ENCODE peak calls at places on chromosome X, in eight cellular contexts. R is ovary, G is cardiac muscle cell, X is pancreas, Y is colonic mucosa, H is tibial nerve, E is IMR-90, T is neural progenitor cell. U is an unnamed sample. For H3K9me3, the result is how much of the 10 kb centered on the place peaks cover.

GRCh38 chrX:68462653-68463052 is 29.4 kb upstream of the OPHN1 start:
- DNase-seq in R (no peak), G (peak), X (peak), Y (no peak), H (no peak), E (peak), T (peak), U (no peak)

GRCh38 chrX:11724122-11725017 is 33.7 kb upstream of the MSL3 start:
- DNase-seq in R (no peak), G (peak), X (no peak), Y (no peak), H (no peak), E (peak), T (peak), U (no peak)

GRCh38 chrX:72532371-72532770 is 40.3 kb downstream of the HDAC8 start:
- DNase-seq in R (no peak), G (no peak), X (no peak), Y (no peak), H (no peak), E (peak), T (no peak), U (no peak)

GRCh38 chrX:119236599-119237525 is 777 bp downstream of the PGRMC1 start:
- DNase-seq in R (peak), G (peak), X (peak), Y (peak), H (no peak), E (peak), T (peak), U (peak)

GRCh38 chrX:150902434-150903109 is 4.1 kb upstream of the CD99L2 start:
- DNase-seq in R (no peak), G (no peak), X (no peak), Y (no peak), H (no peak), E (no peak), T (peak), U (no peak)

GRCh38 chrX:71923516-71923915 is 12.9 kb downstream of the NHSL2 start:
- DNase-seq in R (no peak), G (no peak), X (no peak), Y (no peak), H (no peak), E (no peak), T (no peak), U (no peak)

GRCh38 chrX:7746861-7747260 is 96.1 kb upstream of the VCX start:
- DNase-seq in R (no peak), G (no peak), X (no peak), Y (no peak), H (no peak), E (no peak), T (no peak), U (no peak)

GRCh38 chrX:42746606-42747005 is 31.4 kb downstream of the PPP1R2C start:
- DNase-seq in R (no peak), G (no peak), X (no peak), Y (no peak), H (no peak), E (peak), T (no peak), U (no peak)

GRCh38 chrX:40279762-40280161 is 182.0 kb upstream of the BCOR start:
- DNase-seq in R (no peak), G (no peak), X (no peak), Y (no peak), H (no peak), E (no peak), T (no peak), U (no peak)

GRCh38 chrX:77731821-77732419 is 54.1 kb downstream of the ATRX start:
- DNase-seq in R (no peak), G (no peak), X (no peak), Y (no peak), H (no peak), E (no peak), T (no peak), U (no peak)

GRCh38 chrX:104566921-104567501 is 1.0 kb downstream of the IL1RAPL2 start:
- DNase-seq in R (no peak), G (peak), X (no peak), Y (no peak), H (no peak), E (no peak), T (peak), U (no peak)

GRCh38 chrX:56343664-56344063 is 111.5 kb downstream of the KLF8 start:
- DNase-seq in R (no peak), G (no peak), X (no peak), Y (no peak), H (no peak), E (no peak), T (no peak), U (no peak)

GRCh38 chrX:1658083-1658463 is 43.2 kb downstream of the ASMT start:
- DNase-seq in R (no peak), G (peak), X (no peak), Y (no peak), H (no peak), E (no peak), T (peak), U (no peak)

GRCh38 chrX:149504915-149505651 is at the start of gene IDS:
- DNase-seq in R (peak), G (peak), X (peak), Y (peak), H (peak), E (peak), T (peak), U (peak)

GRCh38 chrX:42714981-42715688 is 62.8 kb downstream of the PPP1R2C start:
- DNase-seq in R (no peak), G (peak), X (peak), Y (peak), H (no peak), E (no peak), T (peak), U (peak)

GRCh38 chrX:153662266-153662665 is 11.3 kb downstream of the PNCK start:
- DNase-seq in R (no peak), G (peak), X (peak), Y (peak), H (no peak), E (peak), T (peak), U (peak)

GRCh38 chrX:69163936-69164741 is 1.1 kb downstream of the PJA1 start:
- DNase-seq in R (peak), G (no peak), X (peak), Y (peak), H (no peak), E (no peak), T (no peak), U (peak)

GRCh38 chrX:123648028-123648810 is 84.6 kb downstream of the THOC2 start:
- DNase-seq in R (no peak), G (peak), X (peak), Y (peak), H (no peak), E (peak), T (peak), U (no peak)

GRCh38 chrX:112814496-112814895 is 26.1 kb downstream of the AMOT start:
- DNase-seq in R (no peak), G (no peak), X (no peak), Y (no peak), H (no peak), E (no peak), T (peak), U (no peak)

GRCh38 chrX:12954981-12955380 is 19.9 kb upstream of the TMSB4X start:
- DNase-seq in R (no peak), G (no peak), X (no peak), Y (no peak), H (no peak), E (no peak), T (no peak), U (no peak)

GRCh38 chrX:116827063-116827462 is 364.3 kb upstream of the CT83 start:
- DNase-seq in R (no peak), G (no peak), X (no peak), Y (no peak), H (no peak), E (no peak), T (no peak), U (no peak)

GRCh38 chrX:82161195-82161594 is 959.3 kb downstream of the SH3BGRL start:
- DNase-seq in R (no peak), G (no peak), X (no peak), Y (no peak), H (no peak), E (no peak), T (no peak), U (no peak)

GRCh38 chrX:29470029-29470428 is 745.3 kb upstream of the MAGEB2 start:
- DNase-seq in R (no peak), G (no peak), X (no peak), Y (no peak), H (no peak), E (peak), T (no peak), U (no peak)

GRCh38 chrX:43813898-43814297 is 68.4 kb downstream of the MAOB start:
- DNase-seq in R (no peak), G (peak), X (no peak), Y (peak), H (no peak), E (no peak), T (peak), U (no peak)

GRCh38 chrX:101956556-101956955 is 24.7 kb upstream of the ZMAT1 start:
- DNase-seq in R (no peak), G (no peak), X (no peak), Y (no peak), H (no peak), E (no peak), T (no peak), U (no peak)

GRCh38 chrX:106927023-106927422 is 6.8 kb downstream of the CLDN2 start:
- DNase-seq in R (no peak), G (no peak), X (no peak), Y (no peak), H (no peak), E (no peak), T (no peak), U (no peak)

GRCh38 chrX:21656587-21657317 is 1.4 kb downstream of the KLHL34 start:
- DNase-seq in R (no peak), G (no peak), X (no peak), Y (no peak), H (no peak), E (no peak), T (no peak), U (no peak)

GRCh38 chrX:132591719-132592275 is 103.0 kb upstream of the MBNL3 start:
- DNase-seq in R (no peak), G (no peak), X (no peak), Y (no peak), H (no peak), E (no peak), T (no peak), U (no peak)

GRCh38 chrX:65926095-65927019 is 113.5 kb downstream of the VSIG4 start:
- DNase-seq in R (no peak), G (no peak), X (no peak), Y (no peak), H (no peak), E (no peak), T (no peak), U (peak)

GRCh38 chrX:53065066-53065465 is 16.5 kb downstream of the GPR173 start:
- DNase-seq in R (no peak), G (no peak), X (no peak), Y (no peak), H (no peak), E (no peak), T (no peak), U (no peak)

GRCh38 chrX:47482512-47483309 is at the start of gene ZNF41:
- DNase-seq in R (peak), G (peak), X (peak), Y (peak), H (peak), E (peak), T (peak), U (peak)

GRCh38 chrX:39853417-39853816 is 244.3 kb downstream of the BCOR start:
- DNase-seq in R (no peak), G (no peak), X (no peak), Y (no peak), H (no peak), E (no peak), T (no peak), U (no peak)

GRCh38 chrX:134294548-134294947 is 57.6 kb downstream of the CCDC160 start:
- DNase-seq in R (no peak), G (peak), X (no peak), Y (no peak), H (no peak), E (peak), T (no peak), U (no peak)

GRCh38 chrX:120824021-120824420 is 51.6 kb downstream of the CT47B1 start:
- DNase-seq in R (no peak), G (no peak), X (no peak), Y (no peak), H (no peak), E (no peak), T (no peak), U (no peak)

GRCh38 chrX:79408623-79409322 is 41.6 kb upstream of the ITM2A start:
- DNase-seq in R (no peak), G (no peak), X (no peak), Y (no peak), H (no peak), E (no peak), T (no peak), U (no peak)

GRCh38 chrX:150063138-150063518 is 124.8 kb upstream of the EOLA2 start:
- DNase-seq in R (no peak), G (no peak), X (no peak), Y (no peak), H (no peak), E (no peak), T (no peak), U (no peak)

GRCh38 chrX:7068939-7069367 is 78.6 kb upstream of the STS start:
- DNase-seq in R (no peak), G (peak), X (no peak), Y (no peak), H (no peak), E (no peak), T (peak), U (no peak)

GRCh38 chrX:20542072-20542471 is 275.4 kb upstream of the RPS6KA3 start:
- DNase-seq in R (no peak), G (no peak), X (no peak), Y (no peak), H (no peak), E (no peak), T (no peak), U (no peak)
- H3K9me3 ChIP-seq in R (under half), G (under half), X (under half), Y (under half), H (under half), E (under half), T (under half), U (under half)

GRCh38 chrX:135435933-135436332 is 14.2 kb downstream of the SMIM10L2A start:
- DNase-seq in R (no peak), G (no peak), X (no peak), Y (no peak), H (no peak), E (no peak), T (no peak), U (no peak)

GRCh38 chrX:135433531-135434257 is 11.9 kb downstream of the SMIM10L2A start:
- DNase-seq in R (no peak), G (no peak), X (no peak), Y (no peak), H (no peak), E (no peak), T (no peak), U (no peak)

GRCh38 chrX:135436456-135436855 is 14.7 kb downstream of the SMIM10L2A start:
- DNase-seq in R (no peak), G (no peak), X (no peak), Y (no peak), H (no peak), E (no peak), T (no peak), U (no peak)

GRCh38 chrX:135434258-135435138 is 12.8 kb downstream of the SMIM10L2A start:
- DNase-seq in R (no peak), G (no peak), X (no peak), Y (no peak), H (no peak), E (no peak), T (no peak), U (no peak)

DNA sequence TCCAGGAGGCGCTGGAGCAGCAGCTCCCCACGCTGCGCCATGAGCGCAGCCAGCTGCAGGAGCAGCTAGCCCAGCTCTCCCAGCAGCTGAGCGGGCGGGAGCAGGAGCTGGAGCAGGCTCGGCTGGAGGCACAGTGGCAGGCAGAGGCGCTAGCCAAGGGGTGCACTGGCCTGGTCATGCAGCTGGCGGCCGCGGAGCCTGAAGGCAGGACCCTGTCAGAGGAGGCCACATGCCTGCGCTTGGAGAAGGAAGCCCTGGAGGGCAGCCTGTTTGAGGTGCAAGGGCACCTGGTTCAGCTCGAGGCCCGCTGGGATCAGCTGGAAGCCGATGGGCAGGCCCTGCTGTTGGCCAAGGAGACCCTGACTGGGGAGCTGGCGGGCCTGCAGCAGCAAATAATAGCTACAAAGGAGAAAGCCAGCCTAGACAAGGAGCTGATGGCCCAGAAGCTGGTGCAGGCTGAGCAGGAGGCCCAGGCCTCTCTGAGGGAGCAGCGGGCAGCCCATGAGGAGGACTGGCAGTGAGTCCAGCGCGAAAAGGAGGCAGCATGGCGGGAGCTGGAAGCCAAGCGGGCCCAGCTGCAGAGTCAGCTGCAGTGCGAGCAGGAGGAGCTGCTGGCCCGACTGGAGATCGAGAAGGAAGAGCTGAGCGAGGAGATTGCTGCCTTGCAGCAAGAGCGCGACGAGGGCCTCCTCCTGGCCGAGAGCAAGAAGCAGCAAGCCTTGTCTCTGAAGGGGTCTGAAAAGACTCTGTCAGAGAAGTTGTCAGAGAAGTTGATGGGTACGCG is 13.6 kb downstream of the SMIM10L2A start:
- DNase-seq in R (no peak), G (no peak), X (no peak), Y (no peak), H (no peak), E (no peak), T (no peak), U (no peak)
- H3K9me3 ChIP-seq in R (under half), G (under half), X (under half), Y (under half), H (under half), E (under half), T (under half), U (under half)

GRCh38 chrX:144732588-144732987 is 514.7 kb upstream of the SPANXN1 start:
- DNase-seq in R (no peak), G (no peak), X (no peak), Y (no peak), H (no peak), E (no peak), T (no peak), U (no peak)
- H3K9me3 ChIP-seq in R (under half), G (under half), X (under half), Y (under half), H (under half), E (under half), T (under half), U (under half)

GRCh38 chrX:140815868-140816267 is 106.3 kb downstream of the LINC00632 start:
- DNase-seq in R (no peak), G (no peak), X (no peak), Y (no peak), H (no peak), E (peak), T (no peak), U (no peak)
- H3K9me3 ChIP-seq in R (under half), G (under half), X (under half), Y (under half), H (under half), E (under half), T (under half), U (under half)

DNA sequence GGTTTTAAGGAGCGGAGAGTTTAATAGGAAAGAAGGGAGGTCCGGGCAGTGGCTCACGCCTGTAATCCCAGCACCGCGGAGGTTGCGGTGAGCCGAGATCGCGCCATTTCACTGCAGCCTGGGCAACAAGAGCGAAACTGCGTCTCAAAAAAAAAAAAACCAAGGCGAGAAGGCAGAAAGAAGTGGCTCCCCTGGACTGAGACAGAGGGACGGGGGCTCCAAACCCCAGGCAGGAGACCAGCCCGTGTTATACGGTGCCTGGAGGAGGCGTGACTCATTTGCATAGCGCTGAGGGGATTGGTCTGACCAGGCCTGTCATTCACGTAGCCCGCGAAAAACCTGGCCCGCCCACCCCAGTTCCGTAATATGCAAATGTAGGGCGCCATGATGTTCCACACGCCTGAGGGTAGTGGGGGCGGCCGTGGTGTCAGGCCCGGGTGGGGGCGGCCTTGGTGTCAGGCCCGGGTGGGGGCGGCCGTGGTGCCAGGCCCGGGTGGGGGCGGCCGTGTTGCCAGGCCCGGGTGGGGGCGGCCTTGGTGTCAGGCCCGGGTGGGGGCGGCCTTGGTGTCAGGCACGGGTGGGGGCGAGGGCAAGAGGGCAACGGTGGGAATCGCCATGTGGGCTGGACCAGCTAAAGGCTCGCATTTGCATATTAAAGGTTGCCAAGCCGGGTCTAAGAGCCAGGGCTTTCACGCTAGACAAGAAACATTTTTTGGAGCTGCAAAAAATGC is 2.1 kb downstream of the PLCXD1 start:
- DNase-seq in R (peak), G (peak), X (peak), Y (peak), H (peak), E (peak), T (peak), U (peak)
- H3K9me3 ChIP-seq in R (under half), G (under half), X (under half), Y (under half), H (under half), E (under half), T (under half), U (under half)